ENCODE peak calls at places on chromosomes 16 and 17, in five cellular contexts. K, W, M, B and H are unnamed samples.

GRCh38 chr17:37818689-37819088 is 73.8 kb upstream of the HNF1B start:
- DNase-seq in K (no peak), W (no peak), B (no peak), M (no peak), H (no peak)

GRCh38 chr17:15947331-15947730 is 2.4 kb downstream of the ADORA2B start:
- DNase-seq in B (no peak), W (no peak), K (peak), M (no peak), H (no peak)

GRCh38 chr17:26774291-26775218 is 519.4 kb upstream of the WSB1 start:
- DNase-seq in K (no peak), M (no peak), B (no peak), W (no peak), H (no peak)

GRCh38 chr17:27206447-27206846 is 87.5 kb upstream of the WSB1 start:
- DNase-seq in B (no peak), K (peak), M (no peak), W (no peak), H (no peak)

GRCh38 chr17:68355093-68355492 is 63.8 kb downstream of the ARSG start:
- DNase-seq in B (no peak), K (peak), M (no peak), W (no peak), H (peak)

GRCh38 chr17:35555695-35556094 is 4.9 kb downstream of the SLFN14 start:
- DNase-seq in W (no peak), B (no peak), K (peak), M (no peak), H (no peak)

GRCh38 chr17:40551874-40552768 is 13.2 kb downstream of the CCR7 start:
- DNase-seq in B (peak), M (no peak), W (peak), K (peak), H (peak)

GRCh38 chr17:78865682-78866390 is 25.2 kb upstream of the USP36 start:
- DNase-seq in K (peak), B (peak), M (peak), W (peak), H (peak)

GRCh38 chr17:37494971-37495370 is 5.3 kb downstream of the DUSP14 start:
- DNase-seq in B (no peak), K (no peak), W (no peak), M (peak), H (no peak)

GRCh38 chr17:7394452-7395191 is at the start of gene PLSCR3:
- DNase-seq in K (peak), M (peak), W (peak), B (peak), H (peak)

GRCh38 chr16:5605404-5605803 is 507.8 kb upstream of the EEF2KMT start:
- DNase-seq in W (no peak), K (no peak), M (no peak), B (no peak), H (no peak)

GRCh38 chr16:20326336-20326735 is 977 bp downstream of the GP2 start:
- DNase-seq in K (no peak), W (no peak), B (no peak), M (no peak), H (no peak)

GRCh38 chr17:77942111-77942988 is 16.2 kb upstream of the TNRC6C start:
- DNase-seq in B (no peak), M (peak), K (peak), W (no peak), H (no peak)

GRCh38 chr17:75036643-75037268 is 10.0 kb downstream of the ATP5PD start:
- DNase-seq in B (peak), K (peak), W (peak), M (no peak), H (peak)

GRCh38 chr17:37791985-37792384 is 47.1 kb upstream of the HNF1B start:
- DNase-seq in K (no peak), B (no peak), M (no peak), W (no peak), H (no peak)

DNA sequence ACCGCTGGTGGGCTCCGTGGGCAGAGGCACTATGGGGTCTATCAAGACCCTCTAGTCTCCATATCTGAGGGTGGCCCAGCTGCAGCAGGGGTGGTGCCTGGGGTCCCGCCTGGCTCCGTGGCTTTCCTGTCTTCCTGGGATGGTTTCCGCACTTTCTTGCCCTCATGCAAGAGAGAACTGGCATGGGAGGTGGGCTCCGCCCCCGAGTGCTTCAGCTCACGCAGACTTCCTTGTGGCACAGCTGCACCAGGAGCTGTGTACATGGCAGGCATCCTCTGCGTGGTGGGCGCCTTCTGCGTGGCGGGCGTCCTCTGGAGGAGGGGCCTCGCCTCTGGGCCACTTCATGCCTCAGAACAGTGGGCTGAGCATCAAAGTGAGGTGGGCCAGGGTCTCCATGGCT is 73.1 kb downstream of the LMF1 start:
- DNase-seq in W (no peak), B (no peak), K (no peak), M (no peak), H (no peak)
- H3K4me3 ChIP-seq in W (no peak), B (no peak), K (no peak), M (no peak), H (no peak)

GRCh38 chr16:67155305-67156145 is 4.2 kb downstream of the TRADD start:
- DNase-seq in K (peak), M (peak), B (peak), W (peak), H (no peak)
- H3K4me3 ChIP-seq in K (no peak), M (peak), B (no peak), W (no peak), H (no peak)

GRCh38 chr16:46793841-46794240 is 37.1 kb downstream of the C16orf87 start:
- DNase-seq in B (no peak), W (no peak), M (no peak), K (no peak), H (no peak)

GRCh38 chr16:46789075-46789474 is 40.9 kb upstream of the MYLK3 start:
- DNase-seq in W (no peak), K (no peak), B (no peak), M (no peak), H (no peak)

GRCh38 chr16:46789499-46790414 is 41.2 kb downstream of the C16orf87 start:
- DNase-seq in M (peak), W (peak), K (peak), B (peak), H (peak)

GRCh38 chr16:46787909-46788308 is 39.8 kb upstream of the MYLK3 start:
- DNase-seq in W (no peak), B (no peak), K (no peak), M (no peak), H (no peak)

GRCh38 chr16:46790599-46791270 is 40.2 kb downstream of the C16orf87 start:
- DNase-seq in M (no peak), B (no peak), K (no peak), W (no peak), H (no peak)
- H3K4me3 ChIP-seq in M (peak), B (peak), K (no peak), W (peak), H (peak)

DNA sequence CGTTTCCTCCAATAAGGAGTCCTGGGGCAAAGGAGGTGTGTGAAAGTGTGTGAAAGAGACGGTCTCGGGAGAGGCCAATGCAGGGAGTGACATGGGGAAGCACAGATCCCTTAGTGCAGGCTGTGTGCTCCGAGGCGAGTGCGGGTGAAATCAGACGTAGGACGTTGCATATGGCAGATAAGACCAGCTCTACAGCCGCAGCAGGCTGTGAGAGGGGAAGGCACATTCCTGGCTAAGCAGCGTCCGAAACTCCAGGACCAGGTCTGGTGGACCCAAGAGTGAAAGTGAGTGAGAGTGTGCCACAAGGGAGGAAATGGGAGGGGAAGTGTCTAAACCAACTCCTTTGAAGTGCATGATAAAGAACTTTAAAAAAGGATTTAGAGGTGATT is 11.3 kb downstream of the POLR3K start:
- DNase-seq in M (no peak), K (no peak), B (no peak), W (no peak), H (no peak)
- H3K4me3 ChIP-seq in M (no peak), K (peak), B (no peak), W (no peak), H (no peak)

GRCh38 chr17:48893646-48894508 is 1.3 kb downstream of the ATP5MC1 start:
- DNase-seq in M (no peak), K (no peak), W (no peak), B (no peak), H (no peak)
- H3K4me3 ChIP-seq in M (peak), K (peak), W (peak), B (peak), H (peak)